ENCODE peak calls at places on chromosomes 2 and 18, in nine cellular contexts. One of them, this sample, is unnamed.

GRCh38 chr18:36672437-36673344 is 156.1 kb downstream of the TPGS2 start:
- DNase-seq in AG20443: peak
- DNase-seq in HT1080: peak
- DNase-seq in iris pigment epithelial cell: peak
- DNase-seq in fibroblast of the conjunctiva: peak
- DNase-seq in AG09319: peak
- DNase-seq in EL: no peak
- DNase-seq in midbrain: no peak
- DNase-seq in fibroblast of mammary gland: peak
- DNase-seq in this sample: peak

GRCh38 chr2:226475650-226476049 is 324.0 kb downstream of the IRS1 start:
- DNase-seq in AG20443: no peak
- DNase-seq in HT1080: peak
- DNase-seq in iris pigment epithelial cell: peak
- DNase-seq in fibroblast of the conjunctiva: no peak
- DNase-seq in AG09319: no peak
- DNase-seq in EL: peak
- DNase-seq in midbrain: no peak
- DNase-seq in fibroblast of mammary gland: peak
- DNase-seq in this sample: peak

GRCh38 chr18:48543228-48543627 is 4.4 kb downstream of the CTIF start:
- DNase-seq in AG20443: no peak
- DNase-seq in HT1080: peak
- DNase-seq in iris pigment epithelial cell: peak
- DNase-seq in fibroblast of the conjunctiva: no peak
- DNase-seq in AG09319: no peak
- DNase-seq in EL: no peak
- DNase-seq in midbrain: no peak
- DNase-seq in fibroblast of mammary gland: no peak
- DNase-seq in this sample: no peak

GRCh38 chr2:75952173-75952572 is 241.5 kb upstream of the GCFC2 start:
- DNase-seq in AG20443: no peak
- DNase-seq in HT1080: no peak
- DNase-seq in iris pigment epithelial cell: no peak
- DNase-seq in fibroblast of the conjunctiva: no peak
- DNase-seq in AG09319: no peak
- DNase-seq in EL: no peak
- DNase-seq in midbrain: no peak
- DNase-seq in fibroblast of mammary gland: no peak
- DNase-seq in this sample: no peak

GRCh38 chr2:55839182-55839819 is 84.3 kb downstream of the EFEMP1 start:
- DNase-seq in AG20443: peak
- DNase-seq in HT1080: no peak
- DNase-seq in iris pigment epithelial cell: peak
- DNase-seq in fibroblast of the conjunctiva: no peak
- DNase-seq in AG09319: no peak
- DNase-seq in EL: peak
- DNase-seq in midbrain: no peak
- DNase-seq in fibroblast of mammary gland: no peak
- DNase-seq in this sample: no peak

GRCh38 chr2:232228332-232228731 is 150.2 kb upstream of the ALPP start:
- DNase-seq in AG20443: no peak
- DNase-seq in HT1080: no peak
- DNase-seq in iris pigment epithelial cell: no peak
- DNase-seq in fibroblast of the conjunctiva: no peak
- DNase-seq in AG09319: no peak
- DNase-seq in EL: no peak
- DNase-seq in midbrain: no peak
- DNase-seq in fibroblast of mammary gland: no peak
- DNase-seq in this sample: no peak

GRCh38 chr2:233466991-233467603 is 99.5 kb downstream of the USP40 start:
- DNase-seq in AG20443: no peak
- DNase-seq in HT1080: no peak
- DNase-seq in iris pigment epithelial cell: no peak
- DNase-seq in fibroblast of the conjunctiva: no peak
- DNase-seq in AG09319: no peak
- DNase-seq in EL: no peak
- DNase-seq in midbrain: peak
- DNase-seq in fibroblast of mammary gland: no peak
- DNase-seq in this sample: no peak

GRCh38 chr2:36964496-36965058 is 1.8 kb downstream of the STRN start:
- DNase-seq in AG20443: no peak
- DNase-seq in HT1080: no peak
- DNase-seq in iris pigment epithelial cell: no peak
- DNase-seq in fibroblast of the conjunctiva: no peak
- DNase-seq in AG09319: no peak
- DNase-seq in EL: no peak
- DNase-seq in midbrain: no peak
- DNase-seq in fibroblast of mammary gland: peak
- DNase-seq in this sample: no peak

GRCh38 chr18:36830141-36830495 is 1.2 kb downstream of the KIAA1328 start:
- DNase-seq in AG20443: no peak
- DNase-seq in HT1080: no peak
- DNase-seq in iris pigment epithelial cell: no peak
- DNase-seq in fibroblast of the conjunctiva: no peak
- DNase-seq in AG09319: no peak
- DNase-seq in EL: no peak
- DNase-seq in midbrain: no peak
- DNase-seq in fibroblast of mammary gland: no peak
- DNase-seq in this sample: no peak

GRCh38 chr2:8597526-8598225 is 84.2 kb upstream of the ID2 start:
- DNase-seq in AG20443: no peak
- DNase-seq in HT1080: no peak
- DNase-seq in iris pigment epithelial cell: no peak
- DNase-seq in fibroblast of the conjunctiva: no peak
- DNase-seq in AG09319: no peak
- DNase-seq in EL: no peak
- DNase-seq in midbrain: no peak
- DNase-seq in fibroblast of mammary gland: no peak
- DNase-seq in this sample: no peak

GRCh38 chr2:206562375-206562774 is 79.9 kb upstream of the FAM237A start:
- DNase-seq in AG20443: no peak
- DNase-seq in HT1080: peak
- DNase-seq in iris pigment epithelial cell: peak
- DNase-seq in fibroblast of the conjunctiva: no peak
- DNase-seq in AG09319: no peak
- DNase-seq in EL: no peak
- DNase-seq in midbrain: no peak
- DNase-seq in fibroblast of mammary gland: peak
- DNase-seq in this sample: no peak

GRCh38 chr18:47997338-47997780 is 66.9 kb upstream of the SMAD2 start:
- DNase-seq in AG20443: no peak
- DNase-seq in HT1080: peak
- DNase-seq in iris pigment epithelial cell: peak
- DNase-seq in fibroblast of the conjunctiva: no peak
- DNase-seq in AG09319: no peak
- DNase-seq in EL: peak
- DNase-seq in midbrain: no peak
- DNase-seq in fibroblast of mammary gland: peak
- DNase-seq in this sample: no peak

GRCh38 chr2:138536302-138536701 is 34.7 kb downstream of the SPOPL start:
- DNase-seq in AG20443: peak
- DNase-seq in HT1080: no peak
- DNase-seq in iris pigment epithelial cell: no peak
- DNase-seq in fibroblast of the conjunctiva: no peak
- DNase-seq in AG09319: peak
- DNase-seq in EL: peak
- DNase-seq in midbrain: no peak
- DNase-seq in fibroblast of mammary gland: peak
- DNase-seq in this sample: peak

GRCh38 chr18:43780782-43781340 is 503.6 kb upstream of the SYT4 start:
- DNase-seq in AG20443: peak
- DNase-seq in HT1080: peak
- DNase-seq in iris pigment epithelial cell: peak
- DNase-seq in fibroblast of the conjunctiva: peak
- DNase-seq in AG09319: peak
- DNase-seq in EL: peak
- DNase-seq in midbrain: no peak
- DNase-seq in fibroblast of mammary gland: peak
- DNase-seq in this sample: peak

GRCh38 chr2:3041841-3042600 is 335.6 kb downstream of the EIPR1 start:
- DNase-seq in AG20443: no peak
- DNase-seq in HT1080: no peak
- DNase-seq in iris pigment epithelial cell: no peak
- DNase-seq in fibroblast of the conjunctiva: no peak
- DNase-seq in AG09319: no peak
- DNase-seq in EL: no peak
- DNase-seq in midbrain: no peak
- DNase-seq in fibroblast of mammary gland: no peak
- DNase-seq in this sample: no peak

GRCh38 chr2:68292108-68292710 is 27.5 kb downstream of the CNRIP1 start:
- DNase-seq in AG20443: peak
- DNase-seq in HT1080: no peak
- DNase-seq in iris pigment epithelial cell: peak
- DNase-seq in fibroblast of the conjunctiva: peak
- DNase-seq in AG09319: no peak
- DNase-seq in EL: no peak
- DNase-seq in midbrain: no peak
- DNase-seq in fibroblast of mammary gland: peak
- DNase-seq in this sample: no peak

GRCh38 chr2:101396352-101396717 is 9.0 kb upstream of the CREG2 start:
- DNase-seq in AG20443: peak
- DNase-seq in HT1080: peak
- DNase-seq in iris pigment epithelial cell: peak
- DNase-seq in fibroblast of the conjunctiva: peak
- DNase-seq in AG09319: peak
- DNase-seq in EL: peak
- DNase-seq in midbrain: no peak
- DNase-seq in fibroblast of mammary gland: peak
- DNase-seq in this sample: peak

GRCh38 chr2:122081743-122082142 is 326.3 kb downstream of the TSN start:
- DNase-seq in AG20443: no peak
- DNase-seq in HT1080: no peak
- DNase-seq in iris pigment epithelial cell: no peak
- DNase-seq in fibroblast of the conjunctiva: no peak
- DNase-seq in AG09319: no peak
- DNase-seq in EL: no peak
- DNase-seq in midbrain: no peak
- DNase-seq in fibroblast of mammary gland: no peak
- DNase-seq in this sample: no peak

GRCh38 chr18:57051586-57052044 is 95.3 kb upstream of the BOD1L2 start:
- DNase-seq in AG20443: no peak
- DNase-seq in HT1080: no peak
- DNase-seq in iris pigment epithelial cell: no peak
- DNase-seq in fibroblast of the conjunctiva: no peak
- DNase-seq in AG09319: no peak
- DNase-seq in EL: no peak
- DNase-seq in midbrain: no peak
- DNase-seq in fibroblast of mammary gland: no peak
- DNase-seq in this sample: no peak

GRCh38 chr2:191959209-191959608 is 112.3 kb upstream of the CAVIN2 start:
- DNase-seq in AG20443: no peak
- DNase-seq in HT1080: no peak
- DNase-seq in iris pigment epithelial cell: peak
- DNase-seq in fibroblast of the conjunctiva: no peak
- DNase-seq in AG09319: no peak
- DNase-seq in EL: no peak
- DNase-seq in midbrain: no peak
- DNase-seq in fibroblast of mammary gland: no peak
- DNase-seq in this sample: no peak

GRCh38 chr2:96756788-96757476 is 3.8 kb upstream of the CNNM4 start:
- DNase-seq in AG20443: no peak
- DNase-seq in HT1080: no peak
- DNase-seq in iris pigment epithelial cell: no peak
- DNase-seq in fibroblast of the conjunctiva: no peak
- DNase-seq in AG09319: no peak
- DNase-seq in EL: no peak
- DNase-seq in midbrain: no peak
- DNase-seq in fibroblast of mammary gland: no peak
- DNase-seq in this sample: no peak

GRCh38 chr2:98479959-98480524 is 35.4 kb downstream of the INPP4A start:
- DNase-seq in AG20443: peak
- DNase-seq in HT1080: peak
- DNase-seq in iris pigment epithelial cell: peak
- DNase-seq in fibroblast of the conjunctiva: peak
- DNase-seq in AG09319: no peak
- DNase-seq in EL: peak
- DNase-seq in midbrain: peak
- DNase-seq in fibroblast of mammary gland: peak
- DNase-seq in this sample: no peak

GRCh38 chr2:108614659-108615058 is 80.4 kb downstream of the LIMS1 start:
- DNase-seq in AG20443: no peak
- DNase-seq in HT1080: no peak
- DNase-seq in iris pigment epithelial cell: no peak
- DNase-seq in fibroblast of the conjunctiva: no peak
- DNase-seq in AG09319: no peak
- DNase-seq in EL: no peak
- DNase-seq in midbrain: no peak
- DNase-seq in fibroblast of mammary gland: no peak
- DNase-seq in this sample: no peak

GRCh38 chr2:153416071-153416470 is 62.5 kb downstream of the RPRM start:
- DNase-seq in AG20443: no peak
- DNase-seq in HT1080: no peak
- DNase-seq in iris pigment epithelial cell: no peak
- DNase-seq in fibroblast of the conjunctiva: no peak
- DNase-seq in AG09319: no peak
- DNase-seq in EL: no peak
- DNase-seq in midbrain: no peak
- DNase-seq in fibroblast of mammary gland: no peak
- DNase-seq in this sample: no peak

GRCh38 chr2:15893689-15894325 is 46.5 kb upstream of the MYCN start:
- DNase-seq in AG20443: no peak
- DNase-seq in HT1080: no peak
- DNase-seq in iris pigment epithelial cell: no peak
- DNase-seq in fibroblast of the conjunctiva: no peak
- DNase-seq in AG09319: no peak
- DNase-seq in EL: no peak
- DNase-seq in midbrain: no peak
- DNase-seq in fibroblast of mammary gland: no peak
- DNase-seq in this sample: no peak

GRCh38 chr2:127906206-127906926 is 20.6 kb upstream of the AMMECR1L start:
- DNase-seq in AG20443: no peak
- DNase-seq in HT1080: peak
- DNase-seq in iris pigment epithelial cell: no peak
- DNase-seq in fibroblast of the conjunctiva: no peak
- DNase-seq in AG09319: no peak
- DNase-seq in EL: no peak
- DNase-seq in midbrain: no peak
- DNase-seq in fibroblast of mammary gland: no peak
- DNase-seq in this sample: no peak

This sample was measured in BJ.